ENCODE peak calls at places on chromosomes 16 and 17, in seven cellular contexts. One of them, this sample, is unnamed.

GRCh38 chr17:1623057-1623456 is 5.6 kb downstream of the SLC43A2 start:
- DNase-seq in NCI-H2171 treated with DMSO at 0.1 percent for 48 hours: no peak
- DNase-seq in astrocyte of the cerebellum: no peak
- DNase-seq in HEK293T: no peak
- DNase-seq in posterior cingulate gyrus: no peak
- DNase-seq in EL: no peak
- DNase-seq in HFFc6: no peak
- DNase-seq in this sample: no peak

GRCh38 chr17:36602030-36602737 is 801 bp downstream of the MRM1 start:
- DNase-seq in HFFc6: no peak
- DNase-seq in astrocyte of the cerebellum: no peak
- DNase-seq in posterior cingulate gyrus: no peak
- DNase-seq in NCI-H2171 treated with DMSO at 0.1 percent for 48 hours: peak
- DNase-seq in HEK293T: no peak
- DNase-seq in EL: peak
- DNase-seq in this sample: peak

GRCh38 chr16:28538733-28539596 is at the start of gene NUPR1:
- DNase-seq in HEK293T: peak
- DNase-seq in astrocyte of the cerebellum: peak
- DNase-seq in EL: peak
- DNase-seq in NCI-H2171 treated with DMSO at 0.1 percent for 48 hours: no peak
- DNase-seq in HFFc6: peak
- DNase-seq in posterior cingulate gyrus: peak
- DNase-seq in this sample: no peak

GRCh38 chr17:67491009-67491677 is 114.1 kb downstream of the PITPNC1 start:
- DNase-seq in HEK293T: peak
- DNase-seq in NCI-H2171 treated with DMSO at 0.1 percent for 48 hours: no peak
- DNase-seq in EL: peak
- DNase-seq in HFFc6: peak
- DNase-seq in astrocyte of the cerebellum: peak
- DNase-seq in posterior cingulate gyrus: peak
- DNase-seq in this sample: no peak

GRCh38 chr17:1789936-1790335 is 28.1 kb downstream of the SERPINF1 start:
- DNase-seq in NCI-H2171 treated with DMSO at 0.1 percent for 48 hours: peak
- DNase-seq in HFFc6: no peak
- DNase-seq in HEK293T: no peak
- DNase-seq in astrocyte of the cerebellum: no peak
- DNase-seq in posterior cingulate gyrus: no peak
- DNase-seq in EL: no peak
- DNase-seq in this sample: no peak

GRCh38 chr17:40315678-40316570 is 6.9 kb downstream of the RARA start:
- DNase-seq in HEK293T: no peak
- DNase-seq in posterior cingulate gyrus: no peak
- DNase-seq in EL: no peak
- DNase-seq in NCI-H2171 treated with DMSO at 0.1 percent for 48 hours: no peak
- DNase-seq in astrocyte of the cerebellum: no peak
- DNase-seq in HFFc6: no peak
- DNase-seq in this sample: peak

GRCh38 chr17:60729854-60730253 is 52.2 kb downstream of the BCAS3 start:
- DNase-seq in posterior cingulate gyrus: no peak
- DNase-seq in NCI-H2171 treated with DMSO at 0.1 percent for 48 hours: no peak
- DNase-seq in astrocyte of the cerebellum: no peak
- DNase-seq in EL: no peak
- DNase-seq in HFFc6: no peak
- DNase-seq in HEK293T: no peak
- DNase-seq in this sample: no peak

GRCh38 chr16:8863594-8864424 is 5.0 kb downstream of the CARHSP1 start:
- DNase-seq in EL: no peak
- DNase-seq in HEK293T: no peak
- DNase-seq in HFFc6: no peak
- DNase-seq in posterior cingulate gyrus: peak
- DNase-seq in astrocyte of the cerebellum: no peak
- DNase-seq in NCI-H2171 treated with DMSO at 0.1 percent for 48 hours: no peak
- DNase-seq in this sample: peak

GRCh38 chr16:87853411-87854052 is 15.8 kb downstream of the SLC7A5 start:
- DNase-seq in EL: peak
- DNase-seq in astrocyte of the cerebellum: no peak
- DNase-seq in NCI-H2171 treated with DMSO at 0.1 percent for 48 hours: peak
- DNase-seq in HFFc6: peak
- DNase-seq in posterior cingulate gyrus: peak
- DNase-seq in HEK293T: peak
- DNase-seq in this sample: peak

GRCh38 chr17:77506371-77506991 is 365.7 kb downstream of the SEC14L1 start:
- DNase-seq in EL: no peak
- DNase-seq in HFFc6: no peak
- DNase-seq in astrocyte of the cerebellum: no peak
- DNase-seq in posterior cingulate gyrus: no peak
- DNase-seq in HEK293T: no peak
- DNase-seq in NCI-H2171 treated with DMSO at 0.1 percent for 48 hours: no peak
- DNase-seq in this sample: no peak

GRCh38 chr17:79192503-79193500 is 118.2 kb downstream of the ENGASE start:
- DNase-seq in posterior cingulate gyrus: no peak
- DNase-seq in astrocyte of the cerebellum: peak
- DNase-seq in HFFc6: peak
- DNase-seq in NCI-H2171 treated with DMSO at 0.1 percent for 48 hours: no peak
- DNase-seq in HEK293T: peak
- DNase-seq in EL: peak
- DNase-seq in this sample: peak